ENCODE peak calls at places on chromosomes 2 and 18, in five cellular contexts. H, C, G, Z and B are unnamed samples.
A peak's percentile ranks its signal among the peaks of the same experiment; 100 is the strongest.

GRCh38 chr2:186716899-186717811 is 23.3 kb downstream of the FAM171B start:
- DNase-seq in H (no peak), C (peak; percentile 20), G (no peak), Z (no peak), B (peak; percentile 32)

GRCh38 chr2:236674646-236675045 is 105.0 kb downstream of the ACKR3 start:
- DNase-seq in H (no peak), C (no peak), G (no peak), Z (no peak), B (no peak)

GRCh38 chr2:56077352-56077915 is 106.4 kb upstream of the CCDC85A start:
- DNase-seq in H (peak; percentile 51), C (no peak), G (peak; percentile 58), Z (peak; percentile 12), B (peak; percentile 63)

GRCh38 chr2:17226941-17227340 is 291.3 kb downstream of the RAD51AP2 start:
- DNase-seq in H (no peak), C (no peak), G (no peak), Z (no peak), B (no peak)

GRCh38 chr2:203566161-203566560 is 31.1 kb upstream of the RAPH1 start:
- DNase-seq in H (no peak), C (no peak), G (no peak), Z (no peak), B (no peak)

GRCh38 chr2:39497077-39497867 is 60.2 kb upstream of the MAP4K3 start:
- DNase-seq in H (no peak), C (no peak), G (no peak), Z (no peak), B (no peak)

GRCh38 chr2:144924827-144925226 is 404.9 kb upstream of the ZEB2 start:
- DNase-seq in H (no peak), C (no peak), G (no peak), Z (no peak), B (no peak)

GRCh38 chr2:95049961-95050360 is 24.5 kb downstream of the MAL start:
- DNase-seq in H (no peak), C (no peak), G (no peak), Z (no peak), B (no peak)

GRCh38 chr18:76275913-76276312 is 219.1 kb downstream of the ZNF516 start:
- DNase-seq in H (no peak), C (peak; percentile 17), G (no peak), Z (no peak), B (no peak)

GRCh38 chr2:203018181-203018580 is 3.5 kb downstream of the NBEAL1 start:
- DNase-seq in H (no peak), C (no peak), G (no peak), Z (no peak), B (no peak)